ENCODE peak calls at places on chromosomes 1 and 21, in six cellular contexts. O is RPMI8226, D is non-pigmented ciliary epithelial cell, M is NCI-H446, Z is stomach, F is HFF-Myc. L is an unnamed sample.

GRCh38 chr1:20733361-20733975 is 965 bp upstream of the SH2D5 start:
- DNase-seq in O (peak), D (no peak), M (no peak), Z (no peak), F (no peak), L (no peak)

GRCh38 chr21:43864313-43864805 is 664 bp upstream of the AGPAT3 start:
- DNase-seq in O (peak), D (no peak), M (peak), Z (peak), F (no peak), L (no peak)

GRCh38 chr1:201190624-201191051 is at the start of gene IGFN1:
- DNase-seq in O (no peak), D (no peak), M (no peak), Z (no peak), F (no peak), L (no peak)

GRCh38 chr1:86441997-86442396 is 18.0 kb downstream of the CLCA2 start:
- DNase-seq in O (no peak), D (no peak), M (no peak), Z (no peak), F (no peak), L (no peak)

GRCh38 chr1:6504887-6505286 is 13.4 kb upstream of the PLEKHG5 start:
- DNase-seq in O (no peak), D (no peak), M (no peak), Z (no peak), F (no peak), L (no peak)

GRCh38 chr1:197618065-197618464 is 157.2 kb downstream of the DENND1B start:
- DNase-seq in O (no peak), D (no peak), M (peak), Z (no peak), F (no peak), L (no peak)

GRCh38 chr1:98102369-98103030 is 181.7 kb upstream of the DPYD start:
- DNase-seq in O (no peak), D (no peak), M (peak), Z (no peak), F (peak), L (no peak)

GRCh38 chr1:6461237-6461530 is 4.8 kb downstream of the TNFRSF25 start:
- DNase-seq in O (no peak), D (no peak), M (no peak), Z (no peak), F (no peak), L (no peak)

GRCh38 chr1:209576798-209577197 is 6.7 kb upstream of the CAMK1G start:
- DNase-seq in O (peak), D (no peak), M (peak), Z (peak), F (peak), L (no peak)

GRCh38 chr1:56578664-56578962 is 750 bp downstream of the PLPP3 start:
- DNase-seq in O (no peak), D (no peak), M (no peak), Z (no peak), F (no peak), L (no peak)

GRCh38 chr1:155051342-155051776 is 243 bp downstream of the ADAM15 start:
- DNase-seq in O (no peak), D (no peak), M (no peak), Z (no peak), F (no peak), L (no peak)

GRCh38 chr1:119204940-119205339 is 64.5 kb upstream of the WARS2 start:
- DNase-seq in O (no peak), D (no peak), M (no peak), Z (no peak), F (no peak), L (no peak)

GRCh38 chr1:40749817-40750216 is 33.8 kb upstream of the KCNQ4 start:
- DNase-seq in O (no peak), D (no peak), M (no peak), Z (no peak), F (no peak), L (no peak)

GRCh38 chr1:192475970-192476369 is 99.6 kb upstream of the RGS1 start:
- DNase-seq in O (no peak), D (no peak), M (no peak), Z (no peak), F (no peak), L (no peak)

GRCh38 chr1:192809286-192810252 is 730 bp downstream of the RGS2 start:
- DNase-seq in O (peak), D (no peak), M (peak), Z (peak), F (no peak), L (no peak)

GRCh38 chr1:201054030-201054635 is 30.6 kb upstream of the KIF21B start:
- DNase-seq in O (no peak), D (no peak), M (no peak), Z (no peak), F (no peak), L (no peak)

GRCh38 chr1:234893725-234894630 is 234.7 kb downstream of the TOMM20 start:
- DNase-seq in O (no peak), D (no peak), M (peak), Z (peak), F (no peak), L (no peak)

GRCh38 chr1:19618428-19618827 is 25.7 kb upstream of the NBL1 start:
- DNase-seq in O (no peak), D (no peak), M (no peak), Z (no peak), F (no peak), L (no peak)

L was measured in SK-N-MC.